ENCODE peak calls at places on chromosomes 2 and 18, in five cellular contexts. One of them, this sample, is unnamed.

GRCh38 chr2:8431446-8432125 is 250.3 kb upstream of the ID2 start:
- DNase-seq in neuronal stem cell: no peak
- DNase-seq in IMR-90: no peak
- DNase-seq in H9: no peak
- DNase-seq in H1: no peak
- DNase-seq in this sample: no peak

GRCh38 chr2:1741851-1742250 is 2.5 kb downstream of the PXDN start:
- DNase-seq in neuronal stem cell: no peak
- DNase-seq in H1: no peak
- DNase-seq in IMR-90: no peak
- DNase-seq in H9: no peak
- DNase-seq in this sample: no peak

GRCh38 chr2:56565143-56565542 is 381.4 kb downstream of the CCDC85A start:
- DNase-seq in IMR-90: no peak
- DNase-seq in H9: no peak
- DNase-seq in H1: no peak
- DNase-seq in neuronal stem cell: no peak
- DNase-seq in this sample: no peak

GRCh38 chr2:105714141-105714540 is 30.6 kb upstream of the NCK2 start:
- DNase-seq in H9: no peak
- DNase-seq in IMR-90: no peak
- DNase-seq in neuronal stem cell: no peak
- DNase-seq in H1: no peak
- DNase-seq in this sample: no peak

GRCh38 chr2:185185044-185185443 is 553.6 kb upstream of the FSIP2 start:
- DNase-seq in IMR-90: no peak
- DNase-seq in neuronal stem cell: no peak
- DNase-seq in H9: no peak
- DNase-seq in H1: no peak
- DNase-seq in this sample: no peak

GRCh38 chr2:69253893-69254292 is 133.1 kb downstream of the GFPT1 start:
- DNase-seq in neuronal stem cell: no peak
- DNase-seq in H1: no peak
- DNase-seq in H9: no peak
- DNase-seq in IMR-90: peak
- DNase-seq in this sample: no peak

GRCh38 chr2:43176449-43176848 is 50.0 kb downstream of the ZFP36L2 start:
- DNase-seq in IMR-90: no peak
- DNase-seq in neuronal stem cell: no peak
- DNase-seq in H9: no peak
- DNase-seq in H1: no peak
- DNase-seq in this sample: no peak

GRCh38 chr2:10267551-10268465 is 34.9 kb upstream of the HPCAL1 start:
- DNase-seq in H1: no peak
- DNase-seq in H9: peak
- DNase-seq in neuronal stem cell: no peak
- DNase-seq in IMR-90: no peak
- DNase-seq in this sample: peak

GRCh38 chr2:181660181-181660580 is 3.3 kb upstream of the CERKL start:
- DNase-seq in IMR-90: no peak
- DNase-seq in neuronal stem cell: no peak
- DNase-seq in H1: no peak
- DNase-seq in H9: no peak
- DNase-seq in this sample: no peak

GRCh38 chr18:50775207-50775606 is 44.6 kb downstream of the MRO start:
- DNase-seq in H9: peak
- DNase-seq in IMR-90: no peak
- DNase-seq in H1: no peak
- DNase-seq in neuronal stem cell: no peak
- DNase-seq in this sample: no peak

GRCh38 chr2:135099802-135100483 is 47.9 kb downstream of the RAB3GAP1 start:
- DNase-seq in H9: no peak
- DNase-seq in IMR-90: no peak
- DNase-seq in neuronal stem cell: no peak
- DNase-seq in H1: no peak
- DNase-seq in this sample: no peak

GRCh38 chr2:17223171-17223570 is 295.1 kb downstream of the RAD51AP2 start:
- DNase-seq in H1: no peak
- DNase-seq in neuronal stem cell: no peak
- DNase-seq in IMR-90: no peak
- DNase-seq in H9: no peak
- DNase-seq in this sample: no peak

GRCh38 chr2:207067476-207067875 is 98.3 kb downstream of the KLF7 start:
- DNase-seq in IMR-90: no peak
- DNase-seq in H9: no peak
- DNase-seq in neuronal stem cell: no peak
- DNase-seq in H1: no peak
- DNase-seq in this sample: peak

GRCh38 chr2:18167871-18168270 is 289.4 kb downstream of the KCNS3 start:
- DNase-seq in H1: no peak
- DNase-seq in H9: no peak
- DNase-seq in neuronal stem cell: no peak
- DNase-seq in IMR-90: no peak
- DNase-seq in this sample: no peak

GRCh38 chr2:224069172-224069571 is 30.1 kb upstream of the SERPINE2 start:
- DNase-seq in IMR-90: no peak
- DNase-seq in H1: no peak
- DNase-seq in neuronal stem cell: no peak
- DNase-seq in H9: no peak
- DNase-seq in this sample: no peak

GRCh38 chr2:168278424-168278888 is 31.1 kb upstream of the STK39 start:
- DNase-seq in H9: no peak
- DNase-seq in H1: no peak
- DNase-seq in neuronal stem cell: no peak
- DNase-seq in IMR-90: peak
- DNase-seq in this sample: peak

GRCh38 chr2:232013701-232014353 is 52.3 kb downstream of the DIS3L2 start:
- DNase-seq in H9: no peak
- DNase-seq in H1: no peak
- DNase-seq in IMR-90: peak
- DNase-seq in neuronal stem cell: no peak
- DNase-seq in this sample: no peak

GRCh38 chr2:199463000-199463692 is 5.4 kb upstream of the SATB2 start:
- DNase-seq in H1: no peak
- DNase-seq in neuronal stem cell: peak
- DNase-seq in IMR-90: peak
- DNase-seq in H9: peak
- DNase-seq in this sample: peak

GRCh38 chr2:170122883-170123547 is 54.9 kb upstream of the MYO3B start:
- DNase-seq in H9: no peak
- DNase-seq in H1: no peak
- DNase-seq in IMR-90: peak
- DNase-seq in neuronal stem cell: no peak
- DNase-seq in this sample: no peak

GRCh38 chr2:96201338-96201737 is 7.3 kb downstream of the STARD7 start:
- DNase-seq in H1: no peak
- DNase-seq in IMR-90: no peak
- DNase-seq in neuronal stem cell: no peak
- DNase-seq in H9: no peak
- DNase-seq in this sample: no peak

GRCh38 chr2:229714736-229715541 is 584 bp upstream of the DNER start:
- DNase-seq in H9: peak
- DNase-seq in IMR-90: peak
- DNase-seq in neuronal stem cell: peak
- DNase-seq in H1: peak
- DNase-seq in this sample: peak

GRCh38 chr2:37643102-37644078 is 28.1 kb downstream of the CDC42EP3 start:
- DNase-seq in neuronal stem cell: no peak
- DNase-seq in H9: no peak
- DNase-seq in H1: no peak
- DNase-seq in IMR-90: no peak
- DNase-seq in this sample: peak

GRCh38 chr2:226251661-226252060 is 548.0 kb downstream of the IRS1 start:
- DNase-seq in IMR-90: no peak
- DNase-seq in H9: no peak
- DNase-seq in H1: no peak
- DNase-seq in neuronal stem cell: no peak
- DNase-seq in this sample: no peak

GRCh38 chr18:41783879-41784278 is 171.2 kb upstream of the PIK3C3 start:
- DNase-seq in IMR-90: no peak
- DNase-seq in neuronal stem cell: no peak
- DNase-seq in H1: no peak
- DNase-seq in H9: no peak
- DNase-seq in this sample: no peak

DNA sequence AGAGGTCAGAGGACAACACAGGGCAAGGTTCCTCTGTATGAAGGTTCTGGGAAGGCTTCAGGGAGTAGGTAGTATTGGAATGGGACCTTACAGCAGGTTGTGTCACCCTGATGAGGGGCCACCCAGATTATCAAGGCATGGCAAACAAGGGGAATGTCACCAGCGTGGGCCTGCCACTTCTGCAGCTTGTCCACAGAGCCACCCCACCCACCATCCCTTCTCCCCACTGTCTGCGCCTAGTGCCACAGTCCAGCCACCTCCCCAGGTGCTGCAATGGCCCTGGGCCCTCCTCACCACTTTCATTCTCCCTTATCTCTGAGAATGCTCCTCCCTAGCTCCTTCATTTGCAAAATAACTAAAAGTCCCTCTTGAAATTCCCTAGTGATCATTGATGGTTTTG is 170.3 kb downstream of the TTC32 start:
- DNase-seq in IMR-90: no peak
- DNase-seq in neuronal stem cell: no peak
- DNase-seq in H1: no peak
- DNase-seq in H9: no peak
- DNase-seq in this sample: no peak
- H3K18ac ChIP-seq in IMR-90: no peak
- H3K18ac ChIP-seq in neuronal stem cell: peak
- H3K18ac ChIP-seq in H1: no peak
- H3K18ac ChIP-seq in H9: no peak
- H3K18ac ChIP-seq in this sample: no peak

GRCh38 chr2:210476194-210477128 is at the start of gene LANCL1:
- DNase-seq in IMR-90: peak
- DNase-seq in H9: peak
- DNase-seq in H1: peak
- DNase-seq in neuronal stem cell: peak
- DNase-seq in this sample: peak
- H2BK15ac ChIP-seq in IMR-90: no peak
- H2BK15ac ChIP-seq in H9: no peak
- H2BK15ac ChIP-seq in H1: no peak
- H2BK15ac ChIP-seq in neuronal stem cell: peak
- H2BK15ac ChIP-seq in this sample: no peak

GRCh38 chr2:101002562-101003277 is 631 bp downstream of the RPL31 start:
- DNase-seq in H1: no peak
- DNase-seq in H9: no peak
- DNase-seq in IMR-90: no peak
- DNase-seq in neuronal stem cell: no peak
- DNase-seq in this sample: no peak
- H3K18ac ChIP-seq in H1: peak
- H3K18ac ChIP-seq in H9: peak
- H3K18ac ChIP-seq in IMR-90: peak
- H3K18ac ChIP-seq in neuronal stem cell: peak
- H3K18ac ChIP-seq in this sample: peak

DNA sequence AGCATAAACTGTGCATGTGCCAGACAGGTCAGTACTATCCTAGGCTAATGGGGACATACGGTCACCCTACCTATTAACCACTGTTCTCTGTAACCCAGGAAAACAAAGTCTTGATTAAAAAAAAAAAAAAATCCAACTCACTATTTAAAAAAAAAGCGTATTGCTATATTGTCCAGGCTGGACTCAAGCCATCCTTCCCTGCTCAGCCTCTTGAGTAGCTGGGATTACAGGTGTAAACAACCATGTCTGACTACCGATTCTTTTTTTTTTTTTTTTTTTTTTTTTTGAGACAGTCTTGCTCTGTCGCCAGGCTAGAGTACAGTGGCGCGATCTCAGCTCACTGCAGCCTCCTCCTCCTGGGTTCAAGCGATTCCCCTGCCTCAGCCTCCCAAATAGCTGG is 11.6 kb downstream of the ATAD2B start:
- DNase-seq in IMR-90: no peak
- DNase-seq in H1: no peak
- DNase-seq in H9: no peak
- DNase-seq in neuronal stem cell: no peak
- DNase-seq in this sample: no peak
- H2BK15ac ChIP-seq in IMR-90: no peak
- H2BK15ac ChIP-seq in H1: no peak
- H2BK15ac ChIP-seq in H9: no peak
- H2BK15ac ChIP-seq in neuronal stem cell: no peak
- H2BK15ac ChIP-seq in this sample: no peak